ENCODE peak calls at places on chromosomes 13 and 19, in six cellular contexts. One of them, this sample, is unnamed.

GRCh38 chr19:2810141-2811091 is 9.3 kb upstream of the ZNF554 start:
- DNase-seq in dorsolateral prefrontal cortex: no peak
- DNase-seq in hepatocyte: no peak
- DNase-seq in left lung: no peak
- DNase-seq in cardiac muscle cell: no peak
- DNase-seq in A673: no peak
- DNase-seq in this sample: no peak

GRCh38 chr19:23070353-23070781 is 46.5 kb upstream of the ZNF730 start:
- DNase-seq in dorsolateral prefrontal cortex: no peak
- DNase-seq in hepatocyte: no peak
- DNase-seq in left lung: no peak
- DNase-seq in cardiac muscle cell: peak
- DNase-seq in A673: peak
- DNase-seq in this sample: no peak

GRCh38 chr19:52987221-52987620 is 24.5 kb upstream of the ZNF816 start:
- DNase-seq in dorsolateral prefrontal cortex: peak
- DNase-seq in hepatocyte: no peak
- DNase-seq in left lung: no peak
- DNase-seq in cardiac muscle cell: no peak
- DNase-seq in A673: no peak
- DNase-seq in this sample: no peak

GRCh38 chr19:21698215-21698614 is 69.2 kb downstream of the ZNF100 start:
- DNase-seq in dorsolateral prefrontal cortex: no peak
- DNase-seq in hepatocyte: peak
- DNase-seq in left lung: no peak
- DNase-seq in cardiac muscle cell: peak
- DNase-seq in A673: peak
- DNase-seq in this sample: no peak

GRCh38 chr13:106533940-106534843 is 1.3 kb downstream of the EFNB2 start:
- DNase-seq in dorsolateral prefrontal cortex: peak
- DNase-seq in hepatocyte: peak
- DNase-seq in left lung: peak
- DNase-seq in cardiac muscle cell: peak
- DNase-seq in A673: no peak
- DNase-seq in this sample: peak

GRCh38 chr13:81171065-81171647 is 830.2 kb upstream of the SPRY2 start:
- DNase-seq in dorsolateral prefrontal cortex: no peak
- DNase-seq in hepatocyte: peak
- DNase-seq in left lung: no peak
- DNase-seq in cardiac muscle cell: peak
- DNase-seq in A673: peak
- DNase-seq in this sample: no peak

GRCh38 chr19:14768001-14768400 is 10.4 kb downstream of the ADGRE2 start:
- DNase-seq in dorsolateral prefrontal cortex: no peak
- DNase-seq in hepatocyte: no peak
- DNase-seq in left lung: no peak
- DNase-seq in cardiac muscle cell: no peak
- DNase-seq in A673: no peak
- DNase-seq in this sample: no peak

GRCh38 chr19:16896913-16897571 is 8.2 kb downstream of the F2RL3 start:
- DNase-seq in dorsolateral prefrontal cortex: peak
- DNase-seq in hepatocyte: peak
- DNase-seq in left lung: peak
- DNase-seq in cardiac muscle cell: peak
- DNase-seq in A673: peak
- DNase-seq in this sample: peak

GRCh38 chr19:40691421-40692211 is 1.2 kb upstream of the NUMBL start:
- DNase-seq in dorsolateral prefrontal cortex: no peak
- DNase-seq in hepatocyte: no peak
- DNase-seq in left lung: no peak
- DNase-seq in cardiac muscle cell: no peak
- DNase-seq in A673: peak
- DNase-seq in this sample: no peak

GRCh38 chr19:8174706-8175105 is 25.3 kb upstream of the FBN3 start:
- DNase-seq in dorsolateral prefrontal cortex: no peak
- DNase-seq in hepatocyte: no peak
- DNase-seq in left lung: no peak
- DNase-seq in cardiac muscle cell: no peak
- DNase-seq in A673: no peak
- DNase-seq in this sample: no peak

GRCh38 chr19:34118879-34119748 is 53.2 kb upstream of the LSM14A start:
- DNase-seq in dorsolateral prefrontal cortex: no peak
- DNase-seq in hepatocyte: no peak
- DNase-seq in left lung: no peak
- DNase-seq in cardiac muscle cell: no peak
- DNase-seq in A673: peak
- DNase-seq in this sample: no peak

GRCh38 chr13:23963184-23963931 is 66.1 kb upstream of the C1QTNF9B start:
- DNase-seq in dorsolateral prefrontal cortex: no peak
- DNase-seq in hepatocyte: no peak
- DNase-seq in left lung: no peak
- DNase-seq in cardiac muscle cell: no peak
- DNase-seq in A673: no peak
- DNase-seq in this sample: no peak

GRCh38 chr19:871446-872265 is 12.2 kb downstream of the CFD start:
- DNase-seq in dorsolateral prefrontal cortex: peak
- DNase-seq in hepatocyte: no peak
- DNase-seq in left lung: no peak
- DNase-seq in cardiac muscle cell: peak
- DNase-seq in A673: no peak
- DNase-seq in this sample: no peak

GRCh38 chr13:111486801-111487200 is 166.4 kb downstream of the TEX29 start:
- DNase-seq in dorsolateral prefrontal cortex: no peak
- DNase-seq in hepatocyte: no peak
- DNase-seq in left lung: no peak
- DNase-seq in cardiac muscle cell: no peak
- DNase-seq in A673: no peak
- DNase-seq in this sample: peak

GRCh38 chr13:113106666-113107065 is 1.1 kb downstream of the F7 start:
- DNase-seq in dorsolateral prefrontal cortex: no peak
- DNase-seq in hepatocyte: no peak
- DNase-seq in left lung: no peak
- DNase-seq in cardiac muscle cell: no peak
- DNase-seq in A673: no peak
- DNase-seq in this sample: no peak

GRCh38 chr13:65943711-65944110 is 1286.4 kb downstream of the PCDH9 start:
- DNase-seq in dorsolateral prefrontal cortex: no peak
- DNase-seq in hepatocyte: no peak
- DNase-seq in left lung: no peak
- DNase-seq in cardiac muscle cell: peak
- DNase-seq in A673: no peak
- DNase-seq in this sample: no peak

GRCh38 chr19:42267644-42268141 is 1.4 kb upstream of the CIC start:
- DNase-seq in dorsolateral prefrontal cortex: no peak
- DNase-seq in hepatocyte: peak
- DNase-seq in left lung: no peak
- DNase-seq in cardiac muscle cell: no peak
- DNase-seq in A673: no peak
- DNase-seq in this sample: no peak

GRCh38 chr19:35777411-35777841 is 2.1 kb downstream of the ARHGAP33 start:
- DNase-seq in dorsolateral prefrontal cortex: no peak
- DNase-seq in hepatocyte: no peak
- DNase-seq in left lung: no peak
- DNase-seq in cardiac muscle cell: no peak
- DNase-seq in A673: no peak
- DNase-seq in this sample: no peak

GRCh38 chr13:98717256-98717655 is 35.2 kb downstream of the SLC15A1 start:
- DNase-seq in dorsolateral prefrontal cortex: no peak
- DNase-seq in hepatocyte: no peak
- DNase-seq in left lung: no peak
- DNase-seq in cardiac muscle cell: peak
- DNase-seq in A673: no peak
- DNase-seq in this sample: no peak

GRCh38 chr13:75910591-75910990 is 274.5 kb downstream of the LMO7 start:
- DNase-seq in dorsolateral prefrontal cortex: no peak
- DNase-seq in hepatocyte: no peak
- DNase-seq in left lung: no peak
- DNase-seq in cardiac muscle cell: no peak
- DNase-seq in A673: no peak
- DNase-seq in this sample: no peak

GRCh38 chr19:7595466-7596133 is at the start of gene CAMSAP3:
- DNase-seq in dorsolateral prefrontal cortex: no peak
- DNase-seq in hepatocyte: peak
- DNase-seq in left lung: no peak
- DNase-seq in cardiac muscle cell: no peak
- DNase-seq in A673: peak
- DNase-seq in this sample: no peak

GRCh38 chr19:48837081-48837524 is 812 bp upstream of the HSD17B14 start:
- DNase-seq in dorsolateral prefrontal cortex: peak
- DNase-seq in hepatocyte: peak
- DNase-seq in left lung: peak
- DNase-seq in cardiac muscle cell: peak
- DNase-seq in A673: peak
- DNase-seq in this sample: peak

GRCh38 chr13:98301721-98302120 is 124.7 kb upstream of the RNF113B start:
- DNase-seq in dorsolateral prefrontal cortex: no peak
- DNase-seq in hepatocyte: peak
- DNase-seq in left lung: no peak
- DNase-seq in cardiac muscle cell: no peak
- DNase-seq in A673: no peak
- DNase-seq in this sample: no peak

GRCh38 chr19:57559008-57559403 is 657 bp downstream of the ZNF550 start:
- DNase-seq in dorsolateral prefrontal cortex: no peak
- DNase-seq in hepatocyte: peak
- DNase-seq in left lung: peak
- DNase-seq in cardiac muscle cell: peak
- DNase-seq in A673: no peak
- DNase-seq in this sample: no peak

GRCh38 chr19:40962460-40962961 is 28.6 kb upstream of the CYP2B6 start:
- DNase-seq in dorsolateral prefrontal cortex: no peak
- DNase-seq in hepatocyte: no peak
- DNase-seq in left lung: no peak
- DNase-seq in cardiac muscle cell: peak
- DNase-seq in A673: no peak
- DNase-seq in this sample: no peak

GRCh38 chr13:41075034-41075433 is 13.7 kb downstream of the WBP4 start:
- DNase-seq in dorsolateral prefrontal cortex: no peak
- DNase-seq in hepatocyte: peak
- DNase-seq in left lung: no peak
- DNase-seq in cardiac muscle cell: peak
- DNase-seq in A673: peak
- DNase-seq in this sample: peak

GRCh38 chr13:78102121-78102677 is 183.6 kb upstream of the EDNRB start:
- DNase-seq in dorsolateral prefrontal cortex: no peak
- DNase-seq in hepatocyte: no peak
- DNase-seq in left lung: no peak
- DNase-seq in cardiac muscle cell: peak
- DNase-seq in A673: no peak
- DNase-seq in this sample: no peak

GRCh38 chr19:51086153-51086850 is 3.6 kb upstream of the KLK14 start:
- DNase-seq in dorsolateral prefrontal cortex: no peak
- DNase-seq in hepatocyte: no peak
- DNase-seq in left lung: no peak
- DNase-seq in cardiac muscle cell: no peak
- DNase-seq in A673: no peak
- DNase-seq in this sample: no peak
- H3K27ac ChIP-seq in dorsolateral prefrontal cortex: no peak
- H3K27ac ChIP-seq in hepatocyte: no peak
- H3K27ac ChIP-seq in left lung: no peak
- H3K27ac ChIP-seq in cardiac muscle cell: no peak
- H3K27ac ChIP-seq in A673: no peak
- H3K27ac ChIP-seq in this sample: no peak

GRCh38 chr19:56147307-56147706 is 6.2 kb downstream of the ZNF444 start:
- DNase-seq in dorsolateral prefrontal cortex: no peak
- DNase-seq in hepatocyte: no peak
- DNase-seq in left lung: no peak
- DNase-seq in cardiac muscle cell: no peak
- DNase-seq in A673: no peak
- DNase-seq in this sample: no peak

GRCh38 chr19:56148096-56148495 is 7.0 kb downstream of the ZNF444 start:
- DNase-seq in dorsolateral prefrontal cortex: no peak
- DNase-seq in hepatocyte: no peak
- DNase-seq in left lung: no peak
- DNase-seq in cardiac muscle cell: no peak
- DNase-seq in A673: no peak
- DNase-seq in this sample: no peak

GRCh38 chr19:56146904-56147303 is 5.8 kb downstream of the ZNF444 start:
- DNase-seq in dorsolateral prefrontal cortex: no peak
- DNase-seq in hepatocyte: no peak
- DNase-seq in left lung: no peak
- DNase-seq in cardiac muscle cell: no peak
- DNase-seq in A673: no peak
- DNase-seq in this sample: no peak

GRCh38 chr19:56150358-56150757 is 9.3 kb downstream of the ZNF444 start:
- DNase-seq in dorsolateral prefrontal cortex: no peak
- DNase-seq in hepatocyte: no peak
- DNase-seq in left lung: no peak
- DNase-seq in cardiac muscle cell: no peak
- DNase-seq in A673: no peak
- DNase-seq in this sample: no peak

GRCh38 chr19:56149656-56150038 is 8.6 kb downstream of the ZNF444 start:
- DNase-seq in dorsolateral prefrontal cortex: no peak
- DNase-seq in hepatocyte: no peak
- DNase-seq in left lung: no peak
- DNase-seq in cardiac muscle cell: no peak
- DNase-seq in A673: no peak
- DNase-seq in this sample: no peak
- H3K4me3 ChIP-seq in dorsolateral prefrontal cortex: no peak
- H3K4me3 ChIP-seq in hepatocyte: no peak
- H3K4me3 ChIP-seq in left lung: no peak
- H3K4me3 ChIP-seq in cardiac muscle cell: no peak
- H3K4me3 ChIP-seq in A673: no peak
- H3K4me3 ChIP-seq in this sample: no peak

GRCh38 chr19:10339380-10339960 is at the start of gene ICAM3:
- DNase-seq in dorsolateral prefrontal cortex: no peak
- DNase-seq in hepatocyte: no peak
- DNase-seq in left lung: peak
- DNase-seq in cardiac muscle cell: no peak
- DNase-seq in A673: no peak
- DNase-seq in this sample: no peak
- H3K27ac ChIP-seq in dorsolateral prefrontal cortex: no peak
- H3K27ac ChIP-seq in hepatocyte: no peak
- H3K27ac ChIP-seq in left lung: peak
- H3K27ac ChIP-seq in cardiac muscle cell: no peak
- H3K27ac ChIP-seq in A673: no peak
- H3K27ac ChIP-seq in this sample: peak

GRCh38 chr19:19490247-19490968 is 24.9 kb downstream of the TSSK6 start:
- DNase-seq in dorsolateral prefrontal cortex: peak
- DNase-seq in hepatocyte: peak
- DNase-seq in left lung: peak
- DNase-seq in cardiac muscle cell: peak
- DNase-seq in A673: peak
- DNase-seq in this sample: peak

GRCh38 chr19:19488041-19488874 is 27.1 kb downstream of the TSSK6 start:
- DNase-seq in dorsolateral prefrontal cortex: no peak
- DNase-seq in hepatocyte: peak
- DNase-seq in left lung: no peak
- DNase-seq in cardiac muscle cell: peak
- DNase-seq in A673: no peak
- DNase-seq in this sample: no peak

GRCh38 chr19:19488875-19489690 is 26.3 kb downstream of the TSSK6 start:
- DNase-seq in dorsolateral prefrontal cortex: peak
- DNase-seq in hepatocyte: peak
- DNase-seq in left lung: peak
- DNase-seq in cardiac muscle cell: peak
- DNase-seq in A673: peak
- DNase-seq in this sample: peak

GRCh38 chr19:19491321-19492025 is 23.9 kb downstream of the TSSK6 start:
- DNase-seq in dorsolateral prefrontal cortex: no peak
- DNase-seq in hepatocyte: no peak
- DNase-seq in left lung: no peak
- DNase-seq in cardiac muscle cell: no peak
- DNase-seq in A673: no peak
- DNase-seq in this sample: no peak

GRCh38 chr19:19489804-19490204 is 25.5 kb downstream of the TSSK6 start:
- DNase-seq in dorsolateral prefrontal cortex: no peak
- DNase-seq in hepatocyte: peak
- DNase-seq in left lung: no peak
- DNase-seq in cardiac muscle cell: no peak
- DNase-seq in A673: no peak
- DNase-seq in this sample: no peak
- H3K4me3 ChIP-seq in dorsolateral prefrontal cortex: no peak
- H3K4me3 ChIP-seq in hepatocyte: no peak
- H3K4me3 ChIP-seq in left lung: no peak
- H3K4me3 ChIP-seq in cardiac muscle cell: no peak
- H3K4me3 ChIP-seq in A673: no peak
- H3K4me3 ChIP-seq in this sample: no peak

This sample was measured in Peyer's patch.